ENCODE peak calls at places on chromosomes 1 and 21, in seven cellular contexts. One of them, this sample, is unnamed.

GRCh38 chr1:14511856-14512585 is 86.5 kb upstream of the KAZN start:
- DNase-seq in IMR-90: peak
- DNase-seq in progenitor cell of endocrine pancreas: no peak
- DNase-seq in CD4-positive, alpha-beta T cell: no peak
- DNase-seq in BJ: no peak
- DNase-seq in HFF-Myc: no peak
- DNase-seq in body of pancreas: no peak
- DNase-seq in this sample: no peak

GRCh38 chr1:192878249-192878648 is 69.4 kb downstream of the RGS2 start:
- DNase-seq in IMR-90: peak
- DNase-seq in body of pancreas: peak
- DNase-seq in HFF-Myc: no peak
- DNase-seq in CD4-positive, alpha-beta T cell: no peak
- DNase-seq in BJ: no peak
- DNase-seq in progenitor cell of endocrine pancreas: no peak
- DNase-seq in this sample: no peak

GRCh38 chr1:966135-966602 is at the start of gene PLEKHN1:
- DNase-seq in IMR-90: peak
- DNase-seq in BJ: no peak
- DNase-seq in HFF-Myc: no peak
- DNase-seq in body of pancreas: peak
- DNase-seq in progenitor cell of endocrine pancreas: no peak
- DNase-seq in CD4-positive, alpha-beta T cell: no peak
- DNase-seq in this sample: no peak

GRCh38 chr1:53653631-53654030 is 85.3 kb downstream of the GLIS1 start:
- DNase-seq in IMR-90: no peak
- DNase-seq in progenitor cell of endocrine pancreas: no peak
- DNase-seq in HFF-Myc: no peak
- DNase-seq in CD4-positive, alpha-beta T cell: no peak
- DNase-seq in BJ: no peak
- DNase-seq in body of pancreas: no peak
- DNase-seq in this sample: no peak

GRCh38 chr1:216723274-216723780 is at the start of gene ESRRG:
- DNase-seq in body of pancreas: peak
- DNase-seq in CD4-positive, alpha-beta T cell: no peak
- DNase-seq in progenitor cell of endocrine pancreas: peak
- DNase-seq in BJ: no peak
- DNase-seq in IMR-90: peak
- DNase-seq in HFF-Myc: no peak
- DNase-seq in this sample: no peak

GRCh38 chr1:151165281-151165737 is 393 bp downstream of the LYSMD1 start:
- DNase-seq in CD4-positive, alpha-beta T cell: no peak
- DNase-seq in body of pancreas: peak
- DNase-seq in IMR-90: peak
- DNase-seq in HFF-Myc: no peak
- DNase-seq in BJ: no peak
- DNase-seq in progenitor cell of endocrine pancreas: peak
- DNase-seq in this sample: no peak

GRCh38 chr1:21175324-21175669 is 1.4 kb downstream of the EIF4G3 start:
- DNase-seq in body of pancreas: peak
- DNase-seq in CD4-positive, alpha-beta T cell: no peak
- DNase-seq in BJ: no peak
- DNase-seq in HFF-Myc: no peak
- DNase-seq in IMR-90: peak
- DNase-seq in progenitor cell of endocrine pancreas: no peak
- DNase-seq in this sample: no peak

GRCh38 chr1:65431111-65431705 is 10.7 kb downstream of the LEPR start:
- DNase-seq in BJ: no peak
- DNase-seq in progenitor cell of endocrine pancreas: no peak
- DNase-seq in IMR-90: peak
- DNase-seq in HFF-Myc: no peak
- DNase-seq in CD4-positive, alpha-beta T cell: no peak
- DNase-seq in body of pancreas: peak
- DNase-seq in this sample: no peak

GRCh38 chr1:35637401-35637809 is 3.9 kb downstream of the PSMB2 start:
- DNase-seq in body of pancreas: no peak
- DNase-seq in IMR-90: peak
- DNase-seq in BJ: no peak
- DNase-seq in HFF-Myc: no peak
- DNase-seq in CD4-positive, alpha-beta T cell: no peak
- DNase-seq in progenitor cell of endocrine pancreas: no peak
- DNase-seq in this sample: no peak

GRCh38 chr1:77585610-77586314 is 96.7 kb downstream of the ZZZ3 start:
- DNase-seq in CD4-positive, alpha-beta T cell: no peak
- DNase-seq in HFF-Myc: no peak
- DNase-seq in BJ: no peak
- DNase-seq in IMR-90: no peak
- DNase-seq in body of pancreas: no peak
- DNase-seq in progenitor cell of endocrine pancreas: no peak
- DNase-seq in this sample: no peak

GRCh38 chr1:86992790-86993189 is 78.4 kb downstream of the HS2ST1 start:
- DNase-seq in BJ: no peak
- DNase-seq in progenitor cell of endocrine pancreas: no peak
- DNase-seq in HFF-Myc: no peak
- DNase-seq in body of pancreas: no peak
- DNase-seq in CD4-positive, alpha-beta T cell: no peak
- DNase-seq in IMR-90: no peak
- DNase-seq in this sample: no peak

GRCh38 chr1:10635385-10635896 is 160.7 kb downstream of the PEX14 start:
- DNase-seq in HFF-Myc: no peak
- DNase-seq in progenitor cell of endocrine pancreas: no peak
- DNase-seq in body of pancreas: no peak
- DNase-seq in BJ: no peak
- DNase-seq in IMR-90: peak
- DNase-seq in CD4-positive, alpha-beta T cell: no peak
- DNase-seq in this sample: no peak

GRCh38 chr1:6523566-6523965 is 30.7 kb downstream of the NOL9 start:
- DNase-seq in body of pancreas: peak
- DNase-seq in CD4-positive, alpha-beta T cell: no peak
- DNase-seq in IMR-90: peak
- DNase-seq in HFF-Myc: no peak
- DNase-seq in BJ: no peak
- DNase-seq in progenitor cell of endocrine pancreas: no peak
- DNase-seq in this sample: no peak

GRCh38 chr1:40868051-40868723 is 6.0 kb upstream of the CITED4 start:
- DNase-seq in body of pancreas: peak
- DNase-seq in BJ: no peak
- DNase-seq in CD4-positive, alpha-beta T cell: no peak
- DNase-seq in HFF-Myc: no peak
- DNase-seq in progenitor cell of endocrine pancreas: no peak
- DNase-seq in IMR-90: peak
- DNase-seq in this sample: no peak

GRCh38 chr1:111612006-111612405 is 7.6 kb upstream of the RAP1A start:
- DNase-seq in BJ: no peak
- DNase-seq in CD4-positive, alpha-beta T cell: no peak
- DNase-seq in IMR-90: no peak
- DNase-seq in body of pancreas: no peak
- DNase-seq in HFF-Myc: no peak
- DNase-seq in progenitor cell of endocrine pancreas: no peak
- DNase-seq in this sample: no peak

GRCh38 chr1:19495816-19496528 is 10.6 kb upstream of the CAPZB start:
- DNase-seq in progenitor cell of endocrine pancreas: no peak
- DNase-seq in body of pancreas: no peak
- DNase-seq in IMR-90: peak
- DNase-seq in BJ: no peak
- DNase-seq in CD4-positive, alpha-beta T cell: no peak
- DNase-seq in HFF-Myc: no peak
- DNase-seq in this sample: no peak

GRCh38 chr1:78114034-78114956 is 68.5 kb downstream of the GIPC2 start:
- DNase-seq in IMR-90: peak
- DNase-seq in progenitor cell of endocrine pancreas: peak
- DNase-seq in HFF-Myc: peak
- DNase-seq in BJ: no peak
- DNase-seq in CD4-positive, alpha-beta T cell: peak
- DNase-seq in body of pancreas: peak
- DNase-seq in this sample: no peak

GRCh38 chr1:207987164-207987563 is 76.2 kb upstream of the CD34 start:
- DNase-seq in progenitor cell of endocrine pancreas: no peak
- DNase-seq in IMR-90: no peak
- DNase-seq in BJ: no peak
- DNase-seq in body of pancreas: no peak
- DNase-seq in HFF-Myc: no peak
- DNase-seq in CD4-positive, alpha-beta T cell: no peak
- DNase-seq in this sample: no peak

GRCh38 chr1:65108025-65108692 is 39.8 kb upstream of the AK4 start:
- DNase-seq in IMR-90: no peak
- DNase-seq in progenitor cell of endocrine pancreas: no peak
- DNase-seq in BJ: no peak
- DNase-seq in HFF-Myc: no peak
- DNase-seq in CD4-positive, alpha-beta T cell: no peak
- DNase-seq in body of pancreas: peak
- DNase-seq in this sample: no peak

GRCh38 chr1:4689271-4689935 is 35.0 kb downstream of the AJAP1 start:
- DNase-seq in IMR-90: no peak
- DNase-seq in HFF-Myc: no peak
- DNase-seq in progenitor cell of endocrine pancreas: no peak
- DNase-seq in BJ: no peak
- DNase-seq in body of pancreas: no peak
- DNase-seq in CD4-positive, alpha-beta T cell: no peak
- DNase-seq in this sample: no peak

GRCh38 chr1:232142403-232143314 is 487.3 kb downstream of the SIPA1L2 start:
- DNase-seq in IMR-90: peak
- DNase-seq in HFF-Myc: no peak
- DNase-seq in CD4-positive, alpha-beta T cell: no peak
- DNase-seq in BJ: peak
- DNase-seq in body of pancreas: no peak
- DNase-seq in progenitor cell of endocrine pancreas: no peak
- DNase-seq in this sample: no peak

GRCh38 chr21:46127239-46128105 is 27.9 kb downstream of the FTCD start:
- DNase-seq in body of pancreas: no peak
- DNase-seq in IMR-90: no peak
- DNase-seq in HFF-Myc: no peak
- DNase-seq in CD4-positive, alpha-beta T cell: no peak
- DNase-seq in BJ: no peak
- DNase-seq in progenitor cell of endocrine pancreas: no peak
- DNase-seq in this sample: no peak

GRCh38 chr21:44455524-44456206 is 355 bp downstream of the LRRC3 start:
- DNase-seq in HFF-Myc: no peak
- DNase-seq in BJ: no peak
- DNase-seq in progenitor cell of endocrine pancreas: no peak
- DNase-seq in body of pancreas: peak
- DNase-seq in IMR-90: no peak
- DNase-seq in CD4-positive, alpha-beta T cell: no peak
- DNase-seq in this sample: no peak

GRCh38 chr1:156663178-156663577 is 14.0 kb downstream of the NES start:
- DNase-seq in CD4-positive, alpha-beta T cell: no peak
- DNase-seq in BJ: no peak
- DNase-seq in HFF-Myc: no peak
- DNase-seq in body of pancreas: no peak
- DNase-seq in progenitor cell of endocrine pancreas: no peak
- DNase-seq in IMR-90: peak
- DNase-seq in this sample: no peak

GRCh38 chr1:39204441-39205081 is at the start of gene MACF1:
- DNase-seq in HFF-Myc: peak
- DNase-seq in BJ: peak
- DNase-seq in CD4-positive, alpha-beta T cell: no peak
- DNase-seq in progenitor cell of endocrine pancreas: no peak
- DNase-seq in IMR-90: peak
- DNase-seq in body of pancreas: peak
- DNase-seq in this sample: peak
- TF ChIP-seq CTCF in HFF-Myc: peak
- TF ChIP-seq CTCF in BJ: peak
- TF ChIP-seq CTCF in CD4-positive, alpha-beta T cell: no peak
- TF ChIP-seq CTCF in progenitor cell of endocrine pancreas: no peak
- TF ChIP-seq CTCF in IMR-90: peak
- TF ChIP-seq CTCF in body of pancreas: no peak
- TF ChIP-seq CTCF in this sample: no peak

DNA sequence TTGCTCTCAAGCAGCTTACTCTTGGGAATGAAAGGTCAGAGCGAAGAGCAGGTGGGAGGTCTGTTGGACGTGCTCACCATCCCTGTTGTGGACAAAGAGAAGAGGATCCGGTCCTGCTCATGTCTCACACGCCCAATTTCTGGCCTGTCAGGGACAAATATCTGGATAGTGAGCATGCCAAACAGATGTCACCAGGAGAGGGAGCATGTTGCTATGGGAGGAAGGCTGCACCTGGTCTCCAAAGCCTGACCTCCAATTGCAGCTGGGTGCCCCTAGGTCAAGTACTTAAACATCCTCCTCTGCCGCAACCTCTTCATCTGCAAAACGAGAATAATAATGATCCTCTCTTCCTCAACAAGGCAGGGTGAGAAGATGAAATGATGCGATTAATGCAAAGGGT is 53.4 kb downstream of the DMRTA2 start:
- DNase-seq in BJ: no peak
- DNase-seq in IMR-90: no peak
- DNase-seq in HFF-Myc: no peak
- DNase-seq in progenitor cell of endocrine pancreas: no peak
- DNase-seq in body of pancreas: no peak
- DNase-seq in CD4-positive, alpha-beta T cell: no peak
- DNase-seq in this sample: no peak
- TF ChIP-seq CTCF in BJ: no peak
- TF ChIP-seq CTCF in IMR-90: peak
- TF ChIP-seq CTCF in HFF-Myc: no peak
- TF ChIP-seq CTCF in progenitor cell of endocrine pancreas: peak
- TF ChIP-seq CTCF in body of pancreas: no peak
- TF ChIP-seq CTCF in CD4-positive, alpha-beta T cell: no peak
- TF ChIP-seq CTCF in this sample: no peak

DNA sequence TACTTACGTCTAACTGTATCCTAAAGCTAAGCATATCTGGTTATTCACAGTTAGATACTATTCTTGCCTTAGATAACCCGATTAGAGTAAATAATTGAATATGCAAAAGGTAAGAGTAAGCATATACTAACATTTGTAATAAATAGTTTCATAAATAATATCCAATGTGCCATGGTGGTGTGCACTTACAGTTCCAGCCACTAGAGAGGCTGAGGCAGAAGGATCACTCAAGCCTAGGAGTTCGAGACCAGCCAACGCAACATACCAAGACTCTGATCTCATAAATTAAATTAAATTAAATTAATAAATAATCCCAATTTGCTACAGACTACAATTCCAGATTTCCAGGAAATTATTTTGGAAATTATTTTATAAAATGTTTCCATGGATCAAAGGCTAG is 12.2 kb downstream of the ARID4B start:
- DNase-seq in IMR-90: no peak
- DNase-seq in progenitor cell of endocrine pancreas: no peak
- DNase-seq in body of pancreas: no peak
- DNase-seq in BJ: no peak
- DNase-seq in CD4-positive, alpha-beta T cell: no peak
- DNase-seq in HFF-Myc: no peak
- DNase-seq in this sample: no peak
- TF ChIP-seq CTCF in IMR-90: no peak
- TF ChIP-seq CTCF in progenitor cell of endocrine pancreas: no peak
- TF ChIP-seq CTCF in body of pancreas: no peak
- TF ChIP-seq CTCF in BJ: no peak
- TF ChIP-seq CTCF in CD4-positive, alpha-beta T cell: no peak
- TF ChIP-seq CTCF in HFF-Myc: no peak
- TF ChIP-seq CTCF in this sample: no peak

GRCh38 chr21:18524097-18524496 is 120.5 kb upstream of the TMPRSS15 start:
- DNase-seq in IMR-90: no peak
- DNase-seq in HFF-Myc: no peak
- DNase-seq in body of pancreas: no peak
- DNase-seq in CD4-positive, alpha-beta T cell: no peak
- DNase-seq in progenitor cell of endocrine pancreas: no peak
- DNase-seq in BJ: no peak
- DNase-seq in this sample: no peak

GRCh38 chr21:18521204-18521603 is 117.6 kb upstream of the TMPRSS15 start:
- DNase-seq in CD4-positive, alpha-beta T cell: no peak
- DNase-seq in IMR-90: no peak
- DNase-seq in BJ: no peak
- DNase-seq in progenitor cell of endocrine pancreas: no peak
- DNase-seq in HFF-Myc: no peak
- DNase-seq in body of pancreas: no peak
- DNase-seq in this sample: no peak

GRCh38 chr21:18517905-18518566 is 114.5 kb upstream of the TMPRSS15 start:
- DNase-seq in body of pancreas: no peak
- DNase-seq in BJ: no peak
- DNase-seq in progenitor cell of endocrine pancreas: no peak
- DNase-seq in HFF-Myc: no peak
- DNase-seq in CD4-positive, alpha-beta T cell: no peak
- DNase-seq in IMR-90: no peak
- DNase-seq in this sample: no peak

GRCh38 chr21:18522181-18522771 is 118.7 kb upstream of the TMPRSS15 start:
- DNase-seq in BJ: no peak
- DNase-seq in HFF-Myc: no peak
- DNase-seq in IMR-90: no peak
- DNase-seq in body of pancreas: no peak
- DNase-seq in CD4-positive, alpha-beta T cell: no peak
- DNase-seq in progenitor cell of endocrine pancreas: no peak
- DNase-seq in this sample: no peak
- TF ChIP-seq CTCF in BJ: no peak
- TF ChIP-seq CTCF in HFF-Myc: no peak
- TF ChIP-seq CTCF in IMR-90: no peak
- TF ChIP-seq CTCF in body of pancreas: no peak
- TF ChIP-seq CTCF in CD4-positive, alpha-beta T cell: no peak
- TF ChIP-seq CTCF in progenitor cell of endocrine pancreas: peak
- TF ChIP-seq CTCF in this sample: no peak

This sample was measured in natural killer cell.